ENCODE peak calls at places on chromosome 9, in six cellular contexts. I is K562, M is Ammon's horn, X is T-cell, F is fibroblast of mammary gland, V is CD14-positive monocyte. U is an unnamed sample.

GRCh38 chr9:133463864-133464615 is 4.3 kb downstream of the CACFD1 start:
- DNase-seq in I (no peak), M (no peak), X (no peak), F (no peak), V (no peak), U (no peak)

GRCh38 chr9:112166176-112167140 is 8.6 kb downstream of the SUSD1 start:
- DNase-seq in I (peak; percentile 39), M (no peak), X (no peak), F (peak; percentile 42), V (no peak), U (no peak)

GRCh38 chr9:16291921-16292320 is 578.5 kb downstream of the BNC2 start:
- DNase-seq in I (no peak), M (no peak), X (no peak), F (no peak), V (no peak), U (no peak)

GRCh38 chr9:69392826-69393225 is 67.8 kb downstream of the ENTREP1 start:
- DNase-seq in I (no peak), M (no peak), X (no peak), F (no peak), V (no peak), U (no peak)

GRCh38 chr9:101254733-101255473 is 129.9 kb downstream of the BAAT start:
- DNase-seq in I (no peak), M (no peak), X (no peak), F (no peak), V (no peak), U (no peak)

GRCh38 chr9:135650408-135650807 is 11.1 kb upstream of the GLT6D1 start:
- DNase-seq in I (no peak), M (no peak), X (no peak), F (no peak), V (no peak), U (no peak)

GRCh38 chr9:70420267-70421019 is 6.0 kb upstream of the KLF9 start:
- DNase-seq in I (peak; percentile 56), M (peak; percentile 95), X (no peak), F (peak; percentile 96), V (peak; percentile 63), U (peak; percentile 79)

GRCh38 chr9:95138474-95138873 is 179.0 kb downstream of the FANCC start:
- DNase-seq in I (no peak), M (no peak), X (no peak), F (peak; percentile 17), V (no peak), U (no peak)

GRCh38 chr9:99026956-99027298 is 78.0 kb upstream of the TGFBR1 start:
- DNase-seq in I (no peak), M (no peak), X (no peak), F (no peak), V (no peak), U (no peak)

GRCh38 chr9:126844085-126844484 is 16.4 kb upstream of the ZBTB34 start:
- DNase-seq in I (no peak), M (no peak), X (no peak), F (peak; percentile 80), V (no peak), U (peak; percentile 93)

GRCh38 chr9:110640736-110641135 is 27.9 kb upstream of the MUSK start:
- DNase-seq in I (no peak), M (peak; percentile 5), X (no peak), F (no peak), V (no peak), U (no peak)

GRCh38 chr9:88872171-88872946 is 118.9 kb upstream of the S1PR3 start:
- DNase-seq in I (no peak), M (no peak), X (no peak), F (no peak), V (no peak), U (peak; percentile 4)

GRCh38 chr9:2722715-2723114 is 5.4 kb downstream of the KCNV2 start:
- DNase-seq in I (no peak), M (no peak), X (no peak), F (peak; percentile 62), V (no peak), U (no peak)

GRCh38 chr9:128001411-128002298 is 20.9 kb upstream of the EEIG1 start:
- DNase-seq in I (peak; percentile 82), M (no peak), X (no peak), F (peak; percentile 77), V (no peak), U (peak; percentile 96)

GRCh38 chr9:12666813-12667212 is 26.4 kb upstream of the TYRP1 start:
- DNase-seq in I (no peak), M (no peak), X (no peak), F (no peak), V (no peak), U (no peak)

GRCh38 chr9:38079410-38080105 is 10.5 kb upstream of the SHB start:
- DNase-seq in I (no peak), M (no peak), X (no peak), F (peak; percentile 27), V (peak; percentile 53), U (no peak)

GRCh38 chr9:90729351-90729750 is 72.3 kb upstream of the SYK start:
- DNase-seq in I (no peak), M (no peak), X (no peak), F (no peak), V (no peak), U (no peak)

GRCh38 chr9:138068601-138069035 is 191.0 kb downstream of the CACNA1B start:
- DNase-seq in I (no peak), M (no peak), X (no peak), F (no peak), V (no peak), U (no peak)

GRCh38 chr9:113359385-113359784 is 10.0 kb downstream of the BSPRY start:
- DNase-seq in I (no peak), M (no peak), X (no peak), F (no peak), V (no peak), U (no peak)

GRCh38 chr9:136858844-136859757 is 7.0 kb downstream of the MAMDC4 start:
- DNase-seq in I (no peak), M (peak; percentile 72), X (no peak), F (peak; percentile 29), V (peak; percentile 33), U (peak; percentile 97)

GRCh38 chr9:127785023-127785932 is 556 bp upstream of the CDK9 start:
- DNase-seq in I (peak; percentile 94), M (peak; percentile 85), X (peak; percentile 85), F (peak; percentile 61), V (peak; percentile 87), U (peak; percentile 100)

GRCh38 chr9:92992549-92992948 is 45.2 kb downstream of the FGD3 start:
- DNase-seq in I (no peak), M (no peak), X (no peak), F (no peak), V (no peak), U (no peak)

GRCh38 chr9:136791466-136792276 is 527 bp downstream of the TMEM141 start:
- DNase-seq in I (peak; percentile 37), M (no peak), X (peak; percentile 69), F (peak; percentile 15), V (no peak), U (peak; percentile 87)

GRCh38 chr9:32580631-32581300 is 7.8 kb upstream of the NDUFB6 start:
- DNase-seq in I (no peak), M (no peak), X (no peak), F (no peak), V (no peak), U (no peak)

GRCh38 chr9:129968690-129969485 is 74.1 kb downstream of the FNBP1 start:
- DNase-seq in I (no peak), M (no peak), X (no peak), F (peak; percentile 94), V (no peak), U (peak; percentile 65)